ENCODE peak calls at places on chromosomes 6 and 20, in six cellular contexts. L is thoracic aorta; P is neural progenitor cell; K is GOT3; R is stimulated activated CD4-positive, alpha-beta T cell treated with anti-CD3 and anti-CD28 coated beads, Interleukin-15, amount 100 ng/mL, for 1 hour; Q is mesenteric fat pad. W is an unnamed sample.
A peak's percentile ranks its signal among the peaks of the same experiment; 100 is the strongest.

GRCh38 chr6:31356216-31356945 is 598 bp downstream of the HLA-B start:
- DNase-seq in L (no peak), P (peak; percentile 36), K (no peak), R (no peak), Q (no peak), W (no peak)

GRCh38 chr20:46787986-46788762 is 78.7 kb downstream of the SLC2A10 start:
- DNase-seq in L (no peak), P (peak; percentile 26), K (no peak), R (no peak), Q (no peak), W (no peak)

GRCh38 chr20:57654998-57655811 is 35.0 kb upstream of the ZBP1 start:
- DNase-seq in L (peak; percentile 1), P (no peak), K (no peak), R (no peak), Q (peak; percentile 85), W (peak; percentile 19)

GRCh38 chr6:154380733-154381132 is 24.1 kb upstream of the IPCEF1 start:
- DNase-seq in L (no peak), P (no peak), K (no peak), R (no peak), Q (no peak), W (no peak)

GRCh38 chr6:117555882-117556498 is 46.3 kb downstream of the GOPC start:
- DNase-seq in L (no peak), P (peak; percentile 30), K (no peak), R (peak; percentile 27), Q (no peak), W (no peak)

GRCh38 chr6:54354608-54355007 is 46.4 kb downstream of the TINAG start:
- DNase-seq in L (no peak), P (no peak), K (no peak), R (no peak), Q (no peak), W (no peak)

GRCh38 chr20:9262653-9263194 is 193.8 kb downstream of the PLCB4 start:
- DNase-seq in L (no peak), P (no peak), K (no peak), R (no peak), Q (no peak), W (no peak)

GRCh38 chr6:167662104-167662880 is 164.4 kb upstream of the AFDN start:
- DNase-seq in L (no peak), P (no peak), K (no peak), R (no peak), Q (no peak), W (no peak)

GRCh38 chr6:31775633-31776263 is 1.4 kb downstream of the VWA7 start:
- DNase-seq in L (no peak), P (no peak), K (no peak), R (no peak), Q (no peak), W (no peak)

GRCh38 chr6:86856937-86857563 is 80.3 kb upstream of the HTR1E start:
- DNase-seq in L (no peak), P (peak; percentile 71), K (no peak), R (no peak), Q (no peak), W (no peak)

GRCh38 chr6:47483853-47484546 is 6.4 kb downstream of the CD2AP start:
- DNase-seq in L (no peak), P (no peak), K (no peak), R (no peak), Q (no peak), W (no peak)

GRCh38 chr6:72464246-72464645 is 157.6 kb upstream of the KCNQ5 start:
- DNase-seq in L (no peak), P (no peak), K (no peak), R (no peak), Q (no peak), W (no peak)

GRCh38 chr20:54115172-54115854 is 44.9 kb upstream of the BCAS1 start:
- DNase-seq in L (no peak), P (no peak), K (no peak), R (no peak), Q (no peak), W (no peak)